ENCODE peak calls at places on chromosomes 13 and 19, in four cellular contexts. U is cardiac muscle cell, S is endodermal cell, H is PC-9. Q is an unnamed sample.

GRCh38 chr19:29324717-29325116 is 111.8 kb upstream of the UQCRFS1 start:
- DNase-seq in U (no peak), S (no peak), H (no peak), Q (no peak)

GRCh38 chr13:112974676-112975075 is 5.7 kb downstream of the MCF2L start:
- DNase-seq in U (no peak), S (no peak), H (no peak), Q (no peak)

GRCh38 chr19:48918801-48919247 is 14.7 kb upstream of the DHDH start:
- DNase-seq in U (peak), S (peak), H (no peak), Q (no peak)

GRCh38 chr19:294341-294818 is 3.2 kb upstream of the PLPP2 start:
- DNase-seq in U (peak), S (peak), H (no peak), Q (no peak)

GRCh38 chr19:919157-920050 is 2.3 kb downstream of the KISS1R start:
- DNase-seq in U (peak), S (peak), H (no peak), Q (no peak)

GRCh38 chr13:48808689-48809088 is 155.0 kb downstream of the CYSLTR2 start:
- DNase-seq in U (no peak), S (no peak), H (no peak), Q (no peak)

GRCh38 chr13:43529796-43530195 is 257.0 kb downstream of the ENOX1 start:
- DNase-seq in U (no peak), S (no peak), H (peak), Q (no peak)

GRCh38 chr19:55461974-55462628 is 659 bp upstream of the ISOC2 start:
- DNase-seq in U (no peak), S (no peak), H (no peak), Q (no peak)

GRCh38 chr13:106471957-106472543 is 63.4 kb downstream of the EFNB2 start:
- DNase-seq in U (peak), S (peak), H (peak), Q (peak)

GRCh38 chr13:68019901-68020300 is 789.8 kb upstream of the PCDH9 start:
- DNase-seq in U (no peak), S (no peak), H (no peak), Q (no peak)

GRCh38 chr13:90184355-90184754 is 1163.1 kb upstream of the MIR17HG start:
- DNase-seq in U (no peak), S (no peak), H (no peak), Q (no peak)

GRCh38 chr19:58352760-58353671 is at the start of gene A1BG:
- DNase-seq in U (no peak), S (no peak), H (no peak), Q (no peak)

GRCh38 chr13:86569974-86570373 is 770.8 kb upstream of the SLITRK6 start:
- DNase-seq in U (no peak), S (no peak), H (no peak), Q (no peak)

GRCh38 chr13:98489446-98490194 is 87.3 kb downstream of the STK24 start:
- DNase-seq in U (no peak), S (peak), H (no peak), Q (no peak)

GRCh38 chr13:112725346-112726017 is 35.6 kb downstream of the ATP11A start:
- DNase-seq in U (no peak), S (peak), H (peak), Q (peak)

DNA sequence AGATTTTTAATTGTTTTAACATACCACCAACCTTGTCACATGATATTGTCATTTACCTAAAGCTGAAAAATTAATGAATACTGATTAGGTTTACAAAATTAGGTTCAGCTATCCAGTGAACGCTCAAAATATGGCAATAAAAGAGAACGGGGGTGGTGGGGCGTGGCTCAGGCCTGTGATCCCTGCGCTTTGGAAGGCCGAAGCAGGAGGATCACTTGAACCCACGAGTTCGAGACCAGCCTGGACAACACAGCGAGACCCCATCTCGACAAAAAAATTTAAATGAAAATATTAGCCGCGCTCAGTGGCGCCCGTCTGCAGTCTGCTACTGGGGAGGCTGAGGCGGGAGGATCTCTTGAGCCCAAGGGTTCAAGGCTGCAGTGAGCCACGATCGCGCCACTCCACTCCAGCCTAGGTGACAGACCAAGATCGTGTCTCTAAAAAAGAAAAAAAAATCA is 516 bp upstream of the FAM32A start:
- DNase-seq in U (no peak), S (no peak), H (peak), Q (no peak)
- H3K27ac ChIP-seq in U (no peak), S (no peak), H (peak), Q (peak)

DNA sequence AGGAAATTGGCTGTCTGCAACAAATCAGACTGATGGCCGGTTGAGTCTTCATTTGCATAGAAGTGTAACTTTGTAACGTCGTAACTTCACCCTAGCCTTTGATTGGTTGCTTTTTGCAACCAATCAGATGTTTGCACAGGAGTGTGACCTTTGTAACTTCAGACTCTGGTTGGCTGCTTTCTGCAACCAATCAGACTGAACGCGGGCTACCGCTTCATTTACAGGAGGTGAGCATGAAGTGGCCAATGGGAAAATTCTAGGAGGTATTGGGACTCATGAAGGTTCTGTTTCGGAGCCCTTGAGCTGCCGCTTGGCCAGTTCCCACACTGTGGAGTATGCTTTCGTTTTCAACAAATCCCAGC is 441 bp upstream of the ZNF559 start:
- DNase-seq in U (peak), S (no peak), H (peak), Q (peak)
- H3K27ac ChIP-seq in U (peak), S (peak), H (peak), Q (peak)

DNA sequence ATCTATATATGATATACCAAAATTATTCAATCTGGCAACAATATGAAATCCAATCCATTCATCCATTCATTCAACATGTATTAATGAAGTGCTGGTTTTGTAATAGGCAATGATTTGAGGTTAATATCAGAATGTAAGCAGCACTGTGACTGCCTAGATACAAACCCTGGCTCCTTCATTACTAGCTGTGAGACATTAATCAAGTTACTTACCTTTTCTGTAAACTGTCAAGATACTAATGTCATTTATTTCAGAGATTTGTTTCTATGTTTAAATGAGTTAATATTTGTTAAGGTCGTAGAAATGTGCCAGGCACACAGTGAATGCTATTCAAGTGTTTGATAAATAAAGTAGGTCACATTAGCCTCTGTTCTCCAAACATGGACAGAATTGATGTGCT is 40.9 kb downstream of the CLDN10 start:
- DNase-seq in U (no peak), S (no peak), H (no peak), Q (no peak)
- H3K27ac ChIP-seq in U (no peak), S (no peak), H (no peak), Q (no peak)

DNA sequence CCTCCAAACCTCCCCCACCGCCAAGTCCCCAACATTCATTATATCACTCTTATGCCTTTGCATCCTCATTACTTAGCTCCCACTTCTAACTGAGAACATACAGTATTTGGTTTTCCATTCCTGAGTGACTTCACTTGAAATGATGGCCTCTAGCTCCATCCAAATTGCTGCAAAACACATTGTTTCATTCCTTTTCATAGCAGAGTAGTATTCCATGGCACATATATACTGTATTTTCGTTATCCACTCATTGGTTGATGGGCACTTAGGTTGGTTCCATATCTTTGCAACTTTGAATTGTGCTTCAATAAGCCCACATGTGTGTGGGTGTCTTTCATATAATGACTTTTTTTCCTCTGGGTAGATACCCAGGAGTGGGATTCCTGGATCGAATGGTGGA is 233.1 kb downstream of the ZNF536 start:
- DNase-seq in U (no peak), S (no peak), H (no peak), Q (no peak)
- H3K27ac ChIP-seq in U (no peak), S (no peak), H (no peak), Q (no peak)

DNA sequence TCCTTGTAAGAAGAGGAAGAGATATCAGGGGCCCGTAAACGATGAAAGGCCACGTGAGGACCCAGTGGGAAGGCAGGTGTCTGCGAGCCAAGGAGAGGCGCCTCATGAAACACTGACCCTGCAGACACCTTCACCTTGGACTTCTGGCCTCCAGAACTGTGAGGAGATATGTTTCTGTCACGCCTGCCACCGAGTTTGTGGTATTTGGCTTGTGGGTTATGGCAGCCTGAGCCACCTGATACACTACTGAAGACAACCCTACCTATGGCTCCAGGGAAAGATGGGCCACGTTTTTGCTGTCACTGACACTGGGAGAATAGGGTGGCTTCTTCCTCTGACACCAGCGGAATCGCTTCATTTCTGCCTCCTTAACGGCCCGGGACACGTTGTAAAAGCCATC is 217.5 kb upstream of the MAB21L1 start:
- DNase-seq in U (no peak), S (peak), H (no peak), Q (no peak)
- H3K27ac ChIP-seq in U (no peak), S (no peak), H (no peak), Q (no peak)

GRCh38 chr13:102892504-102892903 is 46.7 kb downstream of the ERCC5 start:
- DNase-seq in U (no peak), S (no peak), H (no peak), Q (no peak)
- H3K27ac ChIP-seq in U (no peak), S (no peak), H (no peak), Q (no peak)

GRCh38 chr19:5899728-5900526 is 3.7 kb downstream of the NDUFA11 start:
- DNase-seq in U (no peak), S (no peak), H (no peak), Q (no peak)

GRCh38 chr19:5903054-5903501 is 512 bp downstream of the NDUFA11 start:
- DNase-seq in U (peak), S (no peak), H (no peak), Q (no peak)

GRCh38 chr19:5904302-5905071 is at the start of gene VMAC:
- DNase-seq in U (peak), S (peak), H (peak), Q (peak)

GRCh38 chr19:5903502-5904301 is at the start of gene NDUFA11:
- DNase-seq in U (peak), S (peak), H (no peak), Q (peak)

DNA sequence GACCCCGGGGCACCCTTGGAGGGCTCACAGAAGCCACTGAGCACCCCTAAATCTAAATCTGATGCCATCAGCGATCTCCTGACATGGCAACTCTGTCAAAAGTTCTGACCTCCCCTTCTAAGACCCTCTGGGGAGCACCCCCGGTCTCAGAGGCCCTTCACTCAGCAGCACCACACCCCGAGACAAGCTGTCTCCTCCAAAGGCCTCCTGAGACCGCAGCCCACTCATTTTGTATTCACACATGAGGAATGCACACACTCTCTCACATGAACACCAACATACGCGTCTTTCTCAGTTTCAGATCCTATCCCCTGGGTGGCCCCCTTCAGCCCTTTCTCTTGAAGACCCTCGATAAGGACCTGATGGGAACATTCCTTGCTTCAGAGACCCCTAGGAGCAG is 2.6 kb downstream of the NDUFA11 start:
- DNase-seq in U (no peak), S (no peak), H (no peak), Q (no peak)
- H3K27ac ChIP-seq in U (no peak), S (no peak), H (no peak), Q (no peak)

GRCh38 chr13:102816633-102817032 is 17.7 kb downstream of the BIVM start:
- DNase-seq in U (no peak), S (no peak), H (no peak), Q (no peak)
- H3K27ac ChIP-seq in U (no peak), S (no peak), H (no peak), Q (no peak)

GRCh38 chr19:42284641-42285341 is 15.7 kb downstream of the CIC start:
- DNase-seq in U (peak), S (peak), H (no peak), Q (no peak)
- H3K27ac ChIP-seq in U (peak), S (no peak), H (no peak), Q (peak)

GRCh38 chr19:6270822-6271221 is 9.0 kb downstream of the MLLT1 start:
- DNase-seq in U (no peak), S (no peak), H (no peak), Q (no peak)

GRCh38 chr19:6271251-6271650 is 8.5 kb downstream of the MLLT1 start:
- DNase-seq in U (peak), S (peak), H (no peak), Q (no peak)

GRCh38 chr19:6272913-6273600 is 6.7 kb downstream of the MLLT1 start:
- DNase-seq in U (no peak), S (no peak), H (no peak), Q (no peak)

GRCh38 chr19:6272411-6272791 is 7.4 kb downstream of the MLLT1 start:
- DNase-seq in U (peak), S (no peak), H (no peak), Q (no peak)

DNA sequence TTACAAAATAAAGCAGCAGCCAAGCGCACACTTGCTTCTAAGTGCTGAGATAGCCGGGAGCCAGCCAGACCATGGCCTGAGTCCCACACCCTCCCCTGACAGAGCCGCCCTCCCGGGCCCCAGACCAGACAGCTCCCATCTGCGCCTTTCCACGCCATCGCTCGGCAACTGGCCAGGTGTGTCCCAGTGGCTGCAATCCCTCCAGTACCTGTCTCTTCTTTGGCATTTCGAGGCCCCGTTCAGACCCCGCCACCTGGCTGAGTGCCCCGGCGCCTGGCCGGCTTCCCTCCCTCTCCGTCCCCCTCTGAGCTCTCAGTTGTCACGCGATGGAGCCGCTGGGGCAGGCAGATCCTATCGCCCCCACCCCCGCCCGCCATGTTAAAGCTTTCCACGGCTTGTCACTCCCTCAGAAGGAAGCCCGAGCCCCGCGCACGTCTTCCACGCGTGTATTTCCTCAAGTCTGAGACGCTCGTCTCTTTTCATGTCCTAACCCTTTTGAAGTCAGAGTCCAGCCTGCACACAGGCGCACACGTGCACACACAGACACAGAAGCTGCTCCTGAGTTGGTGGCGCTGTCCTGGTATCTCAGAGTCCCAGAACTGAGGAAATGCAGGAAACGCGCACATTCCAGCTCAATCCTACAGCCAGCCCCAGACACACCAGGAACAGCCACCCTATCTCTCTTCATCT is 7.9 kb downstream of the MLLT1 start:
- DNase-seq in U (peak), S (peak), H (no peak), Q (no peak)
- H3K27ac ChIP-seq in U (peak), S (peak), H (no peak), Q (no peak)

Q was measured in HCT116.